ENCODE peak calls at places on chromosomes 5 and 9, in five cellular contexts. One of them, this sample, is unnamed.
A peak's percentile ranks its signal among the peaks of the same experiment; 100 is the strongest.

GRCh38 chr5:44774279-44774880 is 34.4 kb upstream of the MRPS30 start:
- DNase-seq in H1: no peak
- DNase-seq in K562: peak; percentile 31
- DNase-seq in HepG2: peak; percentile 34
- DNase-seq in GM12878: no peak
- DNase-seq in this sample: peak; percentile 78

GRCh38 chr5:31692561-31693221 is 53.8 kb downstream of the PDZD2 start:
- DNase-seq in H1: no peak
- DNase-seq in HepG2: no peak
- DNase-seq in GM12878: no peak
- DNase-seq in K562: no peak
- DNase-seq in this sample: no peak

GRCh38 chr9:106307670-106308069 is 555.3 kb upstream of the ZNF462 start:
- DNase-seq in HepG2: no peak
- DNase-seq in GM12878: no peak
- DNase-seq in H1: no peak
- DNase-seq in K562: no peak
- DNase-seq in this sample: no peak

GRCh38 chr5:145510324-145510723 is 324.8 kb downstream of the PRELID2 start:
- DNase-seq in HepG2: no peak
- DNase-seq in K562: no peak
- DNase-seq in GM12878: no peak
- DNase-seq in H1: no peak
- DNase-seq in this sample: peak; percentile 3

GRCh38 chr9:31471041-31471440 is 913.4 kb upstream of the ACO1 start:
- DNase-seq in H1: no peak
- DNase-seq in HepG2: no peak
- DNase-seq in GM12878: no peak
- DNase-seq in K562: no peak
- DNase-seq in this sample: no peak

GRCh38 chr9:96515629-96516470 is 65.9 kb downstream of the HABP4 start:
- DNase-seq in H1: no peak
- DNase-seq in K562: no peak
- DNase-seq in GM12878: no peak
- DNase-seq in HepG2: no peak
- DNase-seq in this sample: no peak

GRCh38 chr5:14097998-14098471 is 45.1 kb upstream of the TRIO start:
- DNase-seq in HepG2: no peak
- DNase-seq in K562: no peak
- DNase-seq in GM12878: no peak
- DNase-seq in H1: no peak
- DNase-seq in this sample: no peak

GRCh38 chr5:9512452-9512851 is 33.4 kb downstream of the SEMA5A start:
- DNase-seq in GM12878: no peak
- DNase-seq in K562: no peak
- DNase-seq in H1: no peak
- DNase-seq in HepG2: no peak
- DNase-seq in this sample: no peak

GRCh38 chr9:37392272-37392671 is 30.2 kb upstream of the GRHPR start:
- DNase-seq in HepG2: no peak
- DNase-seq in GM12878: no peak
- DNase-seq in K562: peak; percentile 68
- DNase-seq in H1: no peak
- DNase-seq in this sample: peak; percentile 43

GRCh38 chr9:76687861-76688374 is 76.3 kb upstream of the PCA3 start:
- DNase-seq in K562: no peak
- DNase-seq in GM12878: no peak
- DNase-seq in H1: peak; percentile 23
- DNase-seq in HepG2: no peak
- DNase-seq in this sample: no peak

GRCh38 chr5:142602720-142603245 is 83.1 kb downstream of the FGF1 start:
- DNase-seq in GM12878: no peak
- DNase-seq in HepG2: no peak
- DNase-seq in H1: no peak
- DNase-seq in K562: no peak
- DNase-seq in this sample: no peak
- TF ChIP-seq CREB1 in GM12878: no peak
- TF ChIP-seq CREB1 in HepG2: no peak
- TF ChIP-seq CREB1 in H1: no peak
- TF ChIP-seq CREB1 in K562: no peak
- TF ChIP-seq CREB1 in this sample: no peak

DNA sequence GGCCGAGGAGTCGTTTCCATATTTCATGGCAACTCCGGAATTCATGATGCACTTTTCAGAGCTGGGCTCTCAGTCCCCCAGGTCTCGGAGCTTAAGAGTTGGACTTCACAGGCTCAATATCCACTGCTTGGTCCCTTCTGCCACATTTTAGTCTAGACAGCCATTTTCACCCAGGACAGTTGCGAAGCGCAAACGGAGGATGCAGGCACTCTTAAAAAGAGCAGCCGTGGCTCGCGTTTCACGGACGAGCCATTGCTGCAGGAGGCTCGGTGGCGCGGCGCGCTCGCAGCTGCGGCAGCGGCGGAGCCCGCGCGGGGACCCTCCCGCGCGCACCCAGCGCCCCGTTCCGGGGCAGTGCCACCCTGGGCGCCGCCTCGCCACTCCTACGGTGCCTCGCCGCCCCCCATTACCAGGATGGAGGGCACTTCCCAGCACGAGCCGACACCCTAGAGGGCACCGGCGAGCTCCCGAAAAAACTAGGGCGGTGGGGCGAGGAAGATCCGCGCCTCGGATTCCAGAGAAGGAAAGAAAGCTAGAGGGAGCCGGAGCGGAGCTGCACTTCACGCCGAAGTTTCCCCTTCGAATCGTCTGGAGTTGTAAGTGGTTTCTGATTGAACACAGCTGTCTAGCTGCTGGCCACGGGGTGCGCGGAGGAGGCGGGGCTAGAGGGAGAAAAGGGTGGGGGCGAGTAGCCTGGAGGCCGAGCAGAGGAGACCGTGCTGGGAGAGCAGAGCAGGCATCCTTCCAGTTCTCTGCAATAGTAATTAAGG is 140.3 kb downstream of the TSSK1B start:
- DNase-seq in H1: peak; percentile 86
- DNase-seq in HepG2: no peak
- DNase-seq in GM12878: no peak
- DNase-seq in K562: peak; percentile 41
- DNase-seq in this sample: peak; percentile 88
- TF ChIP-seq POLR2AphosphoS5 in H1: no peak
- TF ChIP-seq POLR2AphosphoS5 in HepG2: no peak
- TF ChIP-seq POLR2AphosphoS5 in GM12878: no peak
- TF ChIP-seq POLR2AphosphoS5 in K562: no peak
- TF ChIP-seq POLR2AphosphoS5 in this sample: peak; percentile 34

GRCh38 chr5:1498623-1499416 is 24.9 kb downstream of the LPCAT1 start:
- DNase-seq in K562: no peak
- DNase-seq in HepG2: no peak
- DNase-seq in H1: no peak
- DNase-seq in GM12878: peak; percentile 90
- DNase-seq in this sample: no peak
- H2AFZ ChIP-seq in K562: no peak overlapping the region
- H2AFZ ChIP-seq in HepG2: no peak overlapping the region
- H2AFZ ChIP-seq in H1: no peak overlapping the region
- H2AFZ ChIP-seq in GM12878: no peak overlapping the region
- H2AFZ ChIP-seq in this sample: no peak overlapping the region

DNA sequence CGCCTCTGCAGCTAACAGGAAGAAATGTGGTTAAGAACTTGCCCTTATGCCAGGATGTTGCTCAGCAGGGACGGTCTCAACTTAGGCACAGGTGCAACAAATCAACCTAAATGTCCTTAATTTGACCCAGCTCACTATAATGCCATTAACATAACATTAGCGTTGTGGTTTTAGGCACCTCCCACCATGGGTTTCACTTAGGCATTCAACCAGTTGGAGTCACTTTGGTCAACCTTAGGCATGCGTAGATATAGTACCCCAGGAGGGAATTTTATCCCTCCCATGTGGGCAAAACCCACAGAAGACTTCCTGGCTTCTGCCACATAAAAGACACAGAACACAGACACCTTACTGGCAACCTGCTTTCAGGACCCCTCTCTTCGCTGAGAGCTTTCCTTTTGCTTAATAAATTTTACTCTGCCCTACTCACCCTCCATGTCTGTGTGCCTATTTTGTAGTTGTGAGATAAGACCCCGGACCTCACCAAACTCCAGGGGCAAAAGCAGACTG is 8.7 kb upstream of the ERAP1 start:
- DNase-seq in H1: no peak
- DNase-seq in GM12878: peak; percentile 90
- DNase-seq in HepG2: no peak
- DNase-seq in K562: no peak
- DNase-seq in this sample: peak; percentile 66
- TF ChIP-seq CREB1 in H1: no peak
- TF ChIP-seq CREB1 in GM12878: no peak
- TF ChIP-seq CREB1 in HepG2: no peak
- TF ChIP-seq CREB1 in K562: no peak
- TF ChIP-seq CREB1 in this sample: no peak

GRCh38 chr5:159410480-159410879 is 80.2 kb upstream of the IL12B start:
- DNase-seq in HepG2: no peak
- DNase-seq in H1: no peak
- DNase-seq in GM12878: no peak
- DNase-seq in K562: no peak
- DNase-seq in this sample: no peak
- TF ChIP-seq POLR2AphosphoS5 in HepG2: no peak
- TF ChIP-seq POLR2AphosphoS5 in H1: no peak
- TF ChIP-seq POLR2AphosphoS5 in GM12878: no peak
- TF ChIP-seq POLR2AphosphoS5 in K562: no peak
- TF ChIP-seq POLR2AphosphoS5 in this sample: no peak

GRCh38 chr5:150409638-150410523 is 2.8 kb downstream of the CD74 start:
- DNase-seq in K562: peak; percentile 74
- DNase-seq in HepG2: peak; percentile 77
- DNase-seq in H1: peak; percentile 80
- DNase-seq in GM12878: peak; percentile 84
- DNase-seq in this sample: peak; percentile 95
- H2AFZ ChIP-seq in K562: peak overlapping the region; percentile 22
- H2AFZ ChIP-seq in HepG2: no peak overlapping the region
- H2AFZ ChIP-seq in H1: peak overlapping the region; percentile 72
- H2AFZ ChIP-seq in GM12878: no peak overlapping the region
- H2AFZ ChIP-seq in this sample: no peak overlapping the region

GRCh38 chr9:72898360-72898759 is 54.5 kb downstream of the ALDH1A1 start:
- DNase-seq in K562: no peak
- DNase-seq in H1: no peak
- DNase-seq in HepG2: no peak
- DNase-seq in GM12878: no peak
- DNase-seq in this sample: no peak

GRCh38 chr9:72898784-72899733 is 53.8 kb downstream of the ALDH1A1 start:
- DNase-seq in K562: no peak
- DNase-seq in H1: no peak
- DNase-seq in GM12878: no peak
- DNase-seq in HepG2: no peak
- DNase-seq in this sample: no peak

GRCh38 chr9:72897069-72897649 is 55.7 kb downstream of the ALDH1A1 start:
- DNase-seq in HepG2: no peak
- DNase-seq in GM12878: no peak
- DNase-seq in H1: no peak
- DNase-seq in K562: no peak
- DNase-seq in this sample: no peak

GRCh38 chr9:72902268-72902667 is 50.6 kb downstream of the ALDH1A1 start:
- DNase-seq in H1: no peak
- DNase-seq in HepG2: no peak
- DNase-seq in GM12878: no peak
- DNase-seq in K562: no peak
- DNase-seq in this sample: no peak

DNA sequence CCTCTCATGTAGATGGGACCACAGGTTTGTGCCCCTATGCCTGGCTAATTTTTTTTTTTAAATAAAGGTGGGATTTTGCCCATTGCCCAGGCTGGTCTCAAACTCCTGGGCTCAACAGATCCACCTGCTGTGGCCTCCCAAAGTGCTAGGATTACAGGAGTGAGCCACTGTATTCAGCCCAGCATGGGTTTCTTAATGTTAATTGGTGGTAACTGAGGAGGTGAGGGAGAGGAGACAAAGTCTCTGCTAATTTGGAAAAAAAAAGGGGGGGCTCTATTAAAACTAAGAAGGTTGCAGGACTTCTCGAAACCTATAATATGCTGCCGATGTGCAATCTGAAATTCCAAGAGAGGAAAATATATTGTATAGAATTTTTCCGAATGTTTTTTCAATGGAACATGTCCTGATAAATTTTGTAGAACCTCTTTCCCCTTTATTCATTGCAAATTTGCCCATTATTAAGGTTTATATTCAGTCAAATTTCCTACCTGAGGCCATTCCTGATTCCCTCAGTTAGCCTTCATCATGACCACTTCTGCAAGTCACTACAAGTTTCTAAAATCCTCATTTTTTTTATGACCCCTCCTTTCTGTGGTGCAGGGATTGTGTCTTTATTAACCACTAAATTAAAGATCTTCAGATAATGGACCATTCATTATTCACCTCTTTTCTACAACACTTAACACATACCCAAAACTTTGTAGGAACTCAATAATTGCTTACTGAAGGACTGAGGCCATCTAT is 52.9 kb downstream of the ALDH1A1 start:
- DNase-seq in K562: no peak
- DNase-seq in HepG2: no peak
- DNase-seq in H1: no peak
- DNase-seq in GM12878: no peak
- DNase-seq in this sample: no peak
- TF ChIP-seq CREB1 in K562: no peak
- TF ChIP-seq CREB1 in HepG2: no peak
- TF ChIP-seq CREB1 in H1: no peak
- TF ChIP-seq CREB1 in GM12878: no peak
- TF ChIP-seq CREB1 in this sample: no peak

DNA sequence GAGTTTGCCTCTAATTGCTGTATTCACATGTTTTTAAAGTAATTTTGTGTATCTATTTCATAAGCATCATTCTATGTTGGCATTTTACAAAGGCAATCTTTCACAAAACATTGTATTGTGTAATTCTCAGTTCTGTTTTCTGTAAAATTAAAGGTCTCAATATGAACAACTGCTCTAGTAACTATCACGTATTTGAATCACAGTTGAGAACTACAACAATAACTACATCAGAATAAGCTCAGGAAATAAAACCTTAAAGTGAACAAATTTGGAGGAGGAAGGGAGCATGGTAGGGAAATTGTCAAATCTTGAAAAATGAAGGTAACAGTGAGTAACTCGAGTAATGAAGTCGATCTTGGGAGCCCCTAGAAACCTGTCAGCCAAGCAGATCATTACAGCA is 22.5 kb upstream of the CAMK4 start:
- DNase-seq in K562: no peak
- DNase-seq in H1: no peak
- DNase-seq in GM12878: no peak
- DNase-seq in HepG2: no peak
- DNase-seq in this sample: no peak
- TF ChIP-seq POLR2AphosphoS5 in K562: no peak
- TF ChIP-seq POLR2AphosphoS5 in H1: no peak
- TF ChIP-seq POLR2AphosphoS5 in GM12878: no peak
- TF ChIP-seq POLR2AphosphoS5 in HepG2: no peak
- TF ChIP-seq POLR2AphosphoS5 in this sample: no peak

GRCh38 chr9:21840647-21841046 is 38.2 kb downstream of the MTAP start:
- DNase-seq in HepG2: no peak
- DNase-seq in GM12878: no peak
- DNase-seq in H1: no peak
- DNase-seq in K562: no peak
- DNase-seq in this sample: no peak

GRCh38 chr9:21837501-21837900 is 35.1 kb downstream of the MTAP start:
- DNase-seq in GM12878: no peak
- DNase-seq in H1: no peak
- DNase-seq in HepG2: no peak
- DNase-seq in K562: no peak
- DNase-seq in this sample: no peak

GRCh38 chr9:21835111-21835510 is 32.7 kb downstream of the MTAP start:
- DNase-seq in HepG2: no peak
- DNase-seq in GM12878: no peak
- DNase-seq in K562: no peak
- DNase-seq in H1: no peak
- DNase-seq in this sample: no peak

GRCh38 chr9:21833090-21833801 is 30.8 kb downstream of the MTAP start:
- DNase-seq in HepG2: no peak
- DNase-seq in K562: no peak
- DNase-seq in GM12878: peak; percentile 61
- DNase-seq in H1: no peak
- DNase-seq in this sample: no peak

GRCh38 chr9:21836437-21837161 is 34.2 kb downstream of the MTAP start:
- DNase-seq in HepG2: peak; percentile 34
- DNase-seq in H1: no peak
- DNase-seq in GM12878: no peak
- DNase-seq in K562: no peak
- DNase-seq in this sample: no peak
- H2AFZ ChIP-seq in HepG2: no peak overlapping the region
- H2AFZ ChIP-seq in H1: no peak overlapping the region
- H2AFZ ChIP-seq in GM12878: no peak overlapping the region
- H2AFZ ChIP-seq in K562: no peak overlapping the region
- H2AFZ ChIP-seq in this sample: no peak overlapping the region